ENCODE peak calls at places on chromosomes 1 and 21, in eight cellular contexts. L is T-helper 2 cell treated with Interferon-gamma antibody and Interleukin-4, amounts not matched to agents 5 μg/mL and 100 μg/mL, for 36 hours; P is NCI-H510A treated with DMSO at 0.1 percent for 48 hours; T is G401; I is gastrocnemius medialis; S is CD8-positive, alpha-beta T cell; Y is GDM1; W is effector memory CD4-positive, alpha-beta T cell. J is an unnamed sample.

GRCh38 chr1:171245458-171246064 is 2.7 kb upstream of the FMO1 start:
- DNase-seq in L (no peak), P (peak), T (peak), I (no peak), S (peak), Y (no peak), W (no peak), J (no peak)

GRCh38 chr1:150708595-150708994 is 11.6 kb upstream of the GOLPH3L start:
- DNase-seq in L (peak), P (no peak), T (no peak), I (no peak), S (no peak), Y (no peak), W (no peak), J (no peak)

GRCh38 chr1:184191181-184191601 is 139.7 kb downstream of the TSEN15 start:
- DNase-seq in L (no peak), P (no peak), T (no peak), I (no peak), S (no peak), Y (no peak), W (no peak), J (no peak)

GRCh38 chr1:29639156-29639736 is 402.9 kb downstream of the PTPRU start:
- DNase-seq in L (no peak), P (no peak), T (no peak), I (no peak), S (no peak), Y (no peak), W (no peak), J (no peak)

GRCh38 chr1:206500046-206500445 is 7.3 kb upstream of the RASSF5 start:
- DNase-seq in L (no peak), P (no peak), T (no peak), I (no peak), S (no peak), Y (no peak), W (no peak), J (no peak)

GRCh38 chr1:17251246-17251645 is 2.3 kb downstream of the PADI3 start:
- DNase-seq in L (no peak), P (no peak), T (no peak), I (no peak), S (no peak), Y (no peak), W (no peak), J (no peak)

GRCh38 chr1:30538906-30539855 is 184.2 kb downstream of the MATN1 start:
- DNase-seq in L (no peak), P (no peak), T (no peak), I (no peak), S (no peak), Y (no peak), W (no peak), J (no peak)

GRCh38 chr21:37367301-37367757 is 756 bp downstream of the DYRK1A start:
- DNase-seq in L (peak), P (no peak), T (no peak), I (no peak), S (no peak), Y (no peak), W (no peak), J (peak)

GRCh38 chr1:17212487-17213121 is 7.7 kb downstream of the PADI1 start:
- DNase-seq in L (peak), P (peak), T (no peak), I (no peak), S (peak), Y (peak), W (peak), J (peak)

GRCh38 chr21:37045139-37045538 is 27.7 kb downstream of the PIGP start:
- DNase-seq in L (no peak), P (no peak), T (no peak), I (no peak), S (peak), Y (peak), W (no peak), J (no peak)

GRCh38 chr1:184388671-184389292 is 2.0 kb downstream of the C1orf21 start:
- DNase-seq in L (no peak), P (peak), T (peak), I (peak), S (no peak), Y (no peak), W (no peak), J (no peak)

GRCh38 chr1:234661249-234661928 is 51.4 kb upstream of the IRF2BP2 start:
- DNase-seq in L (no peak), P (no peak), T (no peak), I (no peak), S (no peak), Y (no peak), W (no peak), J (no peak)

GRCh38 chr1:234911787-234912186 is 216.8 kb downstream of the TOMM20 start:
- DNase-seq in L (no peak), P (no peak), T (no peak), I (no peak), S (peak), Y (no peak), W (no peak), J (peak)

GRCh38 chr1:152870831-152871730 is 7.0 kb upstream of the SMCP start:
- DNase-seq in L (no peak), P (no peak), T (peak), I (no peak), S (no peak), Y (no peak), W (no peak), J (no peak)

GRCh38 chr1:2257245-2257627 is 29.1 kb downstream of the SKI start:
- DNase-seq in L (no peak), P (no peak), T (peak), I (no peak), S (no peak), Y (no peak), W (no peak), J (no peak)

GRCh38 chr21:14613496-14613895 is 67.4 kb upstream of the SAMSN1 start:
- DNase-seq in L (no peak), P (no peak), T (no peak), I (no peak), S (no peak), Y (no peak), W (no peak), J (no peak)

GRCh38 chr21:29335720-29336119 is 37.0 kb downstream of the BACH1 start:
- DNase-seq in L (no peak), P (no peak), T (no peak), I (no peak), S (no peak), Y (no peak), W (no peak), J (no peak)

GRCh38 chr1:38301040-38301439 is 254.4 kb upstream of the POU3F1 start:
- DNase-seq in L (no peak), P (no peak), T (no peak), I (no peak), S (no peak), Y (no peak), W (no peak), J (no peak)

GRCh38 chr1:155051777-155052398 is 772 bp downstream of the ADAM15 start:
- DNase-seq in L (peak), P (peak), T (peak), I (peak), S (peak), Y (peak), W (no peak), J (peak)

GRCh38 chr1:35929730-35930592 is 944 bp upstream of the AGO3 start:
- DNase-seq in L (peak), P (peak), T (no peak), I (peak), S (peak), Y (peak), W (peak), J (peak)

GRCh38 chr1:204258213-204259115 is 44.7 kb upstream of the GOLT1A start:
- DNase-seq in L (peak), P (peak), T (peak), I (no peak), S (peak), Y (peak), W (no peak), J (no peak)

GRCh38 chr1:181159451-181160151 is 71.1 kb downstream of the IER5 start:
- DNase-seq in L (peak), P (no peak), T (no peak), I (no peak), S (peak), Y (peak), W (peak), J (peak)

GRCh38 chr1:21922103-21923014 is 14.8 kb downstream of the HSPG2 start:
- DNase-seq in L (no peak), P (no peak), T (no peak), I (no peak), S (no peak), Y (no peak), W (no peak), J (no peak)

GRCh38 chr1:53076721-53077598 is 14.9 kb downstream of the PODN start:
- DNase-seq in L (no peak), P (no peak), T (no peak), I (no peak), S (no peak), Y (no peak), W (no peak), J (no peak)

GRCh38 chr1:238690415-238690814 is 696.0 kb upstream of the CHRM3 start:
- DNase-seq in L (no peak), P (no peak), T (no peak), I (no peak), S (no peak), Y (no peak), W (no peak), J (no peak)

GRCh38 chr1:52751589-52752306 is 25.5 kb downstream of the ZYG11B start:
- DNase-seq in L (no peak), P (no peak), T (no peak), I (no peak), S (no peak), Y (no peak), W (no peak), J (no peak)

GRCh38 chr21:15841856-15842564 is 112.2 kb downstream of the USP25 start:
- DNase-seq in L (no peak), P (no peak), T (no peak), I (no peak), S (no peak), Y (no peak), W (no peak), J (no peak)

GRCh38 chr1:19737413-19737812 is 62.3 kb downstream of the TMCO4 start:
- DNase-seq in L (no peak), P (no peak), T (no peak), I (no peak), S (no peak), Y (no peak), W (no peak), J (no peak)

GRCh38 chr1:88204768-88205167 is 479.3 kb upstream of the PKN2 start:
- DNase-seq in L (no peak), P (no peak), T (no peak), I (no peak), S (no peak), Y (no peak), W (no peak), J (no peak)

GRCh38 chr1:177229781-177230180 is 59.0 kb downstream of the BRINP2 start:
- DNase-seq in L (no peak), P (no peak), T (no peak), I (no peak), S (no peak), Y (no peak), W (no peak), J (no peak)

GRCh38 chr1:172588296-172589291 is 55.6 kb downstream of the SUCO start:
- DNase-seq in L (peak), P (no peak), T (no peak), I (no peak), S (no peak), Y (no peak), W (no peak), J (no peak)

GRCh38 chr1:229888157-229888556 is 178.9 kb upstream of the GALNT2 start:
- DNase-seq in L (no peak), P (no peak), T (no peak), I (no peak), S (no peak), Y (no peak), W (no peak), J (no peak)

GRCh38 chr1:150621497-150622113 is 7.8 kb downstream of the ENSA start:
- DNase-seq in L (no peak), P (peak), T (peak), I (peak), S (peak), Y (peak), W (peak), J (peak)

GRCh38 chr1:58783090-58783992 is 506 bp downstream of the JUN start:
- DNase-seq in L (peak), P (peak), T (peak), I (peak), S (peak), Y (no peak), W (peak), J (no peak)

GRCh38 chr21:31536138-31536537 is 123.4 kb upstream of the SOD1 start:
- DNase-seq in L (no peak), P (no peak), T (peak), I (no peak), S (no peak), Y (no peak), W (no peak), J (no peak)

GRCh38 chr1:153777648-153778047 is 2.4 kb downstream of the SLC27A3 start:
- DNase-seq in L (no peak), P (no peak), T (peak), I (no peak), S (no peak), Y (no peak), W (no peak), J (no peak)

GRCh38 chr21:44375686-44376320 is 22.4 kb downstream of the TRPM2 start:
- DNase-seq in L (no peak), P (no peak), T (no peak), I (no peak), S (no peak), Y (no peak), W (no peak), J (no peak)

J was measured in T-helper 9 cell.